ENCODE peak calls at places on chromosomes 2 and 18, in six cellular contexts. One of them, this sample, is unnamed.

GRCh38 chr2:109538551-109538950 is 75.2 kb downstream of the SEPTIN10 start:
- DNase-seq in NAMALWA: no peak
- DNase-seq in memory B cell: no peak
- DNase-seq in stimulated activated CD4-positive, alpha-beta T cell treated with anti-CD3 and anti-CD28 coated beads, Interleukin-12 subunit alpha, Interleukin-12 subunit beta, amount 100 ng/mL, for 4 hours: no peak
- DNase-seq in HFFc6: no peak
- DNase-seq in B cell: no peak
- DNase-seq in this sample: no peak

GRCh38 chr2:160719116-160719515 is 225.5 kb upstream of the RBMS1 start:
- DNase-seq in NAMALWA: no peak
- DNase-seq in memory B cell: no peak
- DNase-seq in stimulated activated CD4-positive, alpha-beta T cell treated with anti-CD3 and anti-CD28 coated beads, Interleukin-12 subunit alpha, Interleukin-12 subunit beta, amount 100 ng/mL, for 4 hours: no peak
- DNase-seq in HFFc6: peak; percentile 76
- DNase-seq in B cell: no peak
- DNase-seq in this sample: no peak

GRCh38 chr2:43062058-43062457 is 164.3 kb downstream of the ZFP36L2 start:
- DNase-seq in NAMALWA: no peak
- DNase-seq in memory B cell: no peak
- DNase-seq in stimulated activated CD4-positive, alpha-beta T cell treated with anti-CD3 and anti-CD28 coated beads, Interleukin-12 subunit alpha, Interleukin-12 subunit beta, amount 100 ng/mL, for 4 hours: no peak
- DNase-seq in HFFc6: no peak
- DNase-seq in B cell: no peak
- DNase-seq in this sample: no peak

GRCh38 chr2:46695283-46695682 is 215.9 kb downstream of the TMEM247 start:
- DNase-seq in NAMALWA: no peak
- DNase-seq in memory B cell: no peak
- DNase-seq in stimulated activated CD4-positive, alpha-beta T cell treated with anti-CD3 and anti-CD28 coated beads, Interleukin-12 subunit alpha, Interleukin-12 subunit beta, amount 100 ng/mL, for 4 hours: no peak
- DNase-seq in HFFc6: no peak
- DNase-seq in B cell: no peak
- DNase-seq in this sample: no peak

GRCh38 chr2:158097481-158097880 is 4.2 kb upstream of the UPP2 start:
- DNase-seq in NAMALWA: no peak
- DNase-seq in memory B cell: no peak
- DNase-seq in stimulated activated CD4-positive, alpha-beta T cell treated with anti-CD3 and anti-CD28 coated beads, Interleukin-12 subunit alpha, Interleukin-12 subunit beta, amount 100 ng/mL, for 4 hours: no peak
- DNase-seq in HFFc6: no peak
- DNase-seq in B cell: no peak
- DNase-seq in this sample: no peak

GRCh38 chr2:121821476-121822158 is 66.2 kb downstream of the TSN start:
- DNase-seq in NAMALWA: no peak
- DNase-seq in memory B cell: no peak
- DNase-seq in stimulated activated CD4-positive, alpha-beta T cell treated with anti-CD3 and anti-CD28 coated beads, Interleukin-12 subunit alpha, Interleukin-12 subunit beta, amount 100 ng/mL, for 4 hours: no peak
- DNase-seq in HFFc6: no peak
- DNase-seq in B cell: no peak
- DNase-seq in this sample: no peak

GRCh38 chr2:199441759-199442158 is 16.0 kb downstream of the SATB2 start:
- DNase-seq in NAMALWA: no peak
- DNase-seq in memory B cell: no peak
- DNase-seq in stimulated activated CD4-positive, alpha-beta T cell treated with anti-CD3 and anti-CD28 coated beads, Interleukin-12 subunit alpha, Interleukin-12 subunit beta, amount 100 ng/mL, for 4 hours: no peak
- DNase-seq in HFFc6: no peak
- DNase-seq in B cell: no peak
- DNase-seq in this sample: no peak

GRCh38 chr18:10927980-10928605 is 221.3 kb downstream of the PIEZO2 start:
- DNase-seq in NAMALWA: peak; percentile 60
- DNase-seq in memory B cell: no peak
- DNase-seq in stimulated activated CD4-positive, alpha-beta T cell treated with anti-CD3 and anti-CD28 coated beads, Interleukin-12 subunit alpha, Interleukin-12 subunit beta, amount 100 ng/mL, for 4 hours: no peak
- DNase-seq in HFFc6: no peak
- DNase-seq in B cell: no peak
- DNase-seq in this sample: no peak

GRCh38 chr18:65439184-65439583 is 311.6 kb upstream of the CDH7 start:
- DNase-seq in NAMALWA: peak; percentile 46
- DNase-seq in memory B cell: no peak
- DNase-seq in stimulated activated CD4-positive, alpha-beta T cell treated with anti-CD3 and anti-CD28 coated beads, Interleukin-12 subunit alpha, Interleukin-12 subunit beta, amount 100 ng/mL, for 4 hours: no peak
- DNase-seq in HFFc6: no peak
- DNase-seq in B cell: no peak
- DNase-seq in this sample: no peak

GRCh38 chr2:121293450-121294325 is 8.7 kb upstream of the TFCP2L1 start:
- DNase-seq in NAMALWA: no peak
- DNase-seq in memory B cell: no peak
- DNase-seq in stimulated activated CD4-positive, alpha-beta T cell treated with anti-CD3 and anti-CD28 coated beads, Interleukin-12 subunit alpha, Interleukin-12 subunit beta, amount 100 ng/mL, for 4 hours: no peak
- DNase-seq in HFFc6: no peak
- DNase-seq in B cell: no peak
- DNase-seq in this sample: no peak

GRCh38 chr18:5543854-5544389 is at the start of gene EPB41L3:
- DNase-seq in NAMALWA: no peak
- DNase-seq in memory B cell: no peak
- DNase-seq in stimulated activated CD4-positive, alpha-beta T cell treated with anti-CD3 and anti-CD28 coated beads, Interleukin-12 subunit alpha, Interleukin-12 subunit beta, amount 100 ng/mL, for 4 hours: no peak
- DNase-seq in HFFc6: no peak
- DNase-seq in B cell: no peak
- DNase-seq in this sample: peak; percentile 84

GRCh38 chr18:42078711-42079110 is 123.7 kb downstream of the PIK3C3 start:
- DNase-seq in NAMALWA: no peak
- DNase-seq in memory B cell: no peak
- DNase-seq in stimulated activated CD4-positive, alpha-beta T cell treated with anti-CD3 and anti-CD28 coated beads, Interleukin-12 subunit alpha, Interleukin-12 subunit beta, amount 100 ng/mL, for 4 hours: no peak
- DNase-seq in HFFc6: no peak
- DNase-seq in B cell: no peak
- DNase-seq in this sample: no peak

GRCh38 chr2:48589170-48589767 is 28.4 kb upstream of the GTF2A1L start:
- DNase-seq in NAMALWA: peak; percentile 36
- DNase-seq in memory B cell: no peak
- DNase-seq in stimulated activated CD4-positive, alpha-beta T cell treated with anti-CD3 and anti-CD28 coated beads, Interleukin-12 subunit alpha, Interleukin-12 subunit beta, amount 100 ng/mL, for 4 hours: no peak
- DNase-seq in HFFc6: peak; percentile 43
- DNase-seq in B cell: no peak
- DNase-seq in this sample: no peak

GRCh38 chr2:168601739-168602138 is 145.7 kb downstream of the CERS6 start:
- DNase-seq in NAMALWA: peak; percentile 22
- DNase-seq in memory B cell: no peak
- DNase-seq in stimulated activated CD4-positive, alpha-beta T cell treated with anti-CD3 and anti-CD28 coated beads, Interleukin-12 subunit alpha, Interleukin-12 subunit beta, amount 100 ng/mL, for 4 hours: no peak
- DNase-seq in HFFc6: no peak
- DNase-seq in B cell: peak; percentile 28
- DNase-seq in this sample: no peak

GRCh38 chr2:14781148-14781547 is 148.6 kb downstream of the LRATD1 start:
- DNase-seq in NAMALWA: no peak
- DNase-seq in memory B cell: no peak
- DNase-seq in stimulated activated CD4-positive, alpha-beta T cell treated with anti-CD3 and anti-CD28 coated beads, Interleukin-12 subunit alpha, Interleukin-12 subunit beta, amount 100 ng/mL, for 4 hours: no peak
- DNase-seq in HFFc6: no peak
- DNase-seq in B cell: no peak
- DNase-seq in this sample: no peak

GRCh38 chr2:101794141-101794540 is 96.6 kb downstream of the MAP4K4 start:
- DNase-seq in NAMALWA: no peak
- DNase-seq in memory B cell: no peak
- DNase-seq in stimulated activated CD4-positive, alpha-beta T cell treated with anti-CD3 and anti-CD28 coated beads, Interleukin-12 subunit alpha, Interleukin-12 subunit beta, amount 100 ng/mL, for 4 hours: no peak
- DNase-seq in HFFc6: no peak
- DNase-seq in B cell: no peak
- DNase-seq in this sample: no peak

GRCh38 chr2:17878222-17879136 is at the start of gene KCNS3:
- DNase-seq in NAMALWA: no peak
- DNase-seq in memory B cell: peak; percentile 6
- DNase-seq in stimulated activated CD4-positive, alpha-beta T cell treated with anti-CD3 and anti-CD28 coated beads, Interleukin-12 subunit alpha, Interleukin-12 subunit beta, amount 100 ng/mL, for 4 hours: no peak
- DNase-seq in HFFc6: no peak
- DNase-seq in B cell: peak; percentile 41
- DNase-seq in this sample: peak; percentile 67

GRCh38 chr18:21257383-21257782 is 15.4 kb downstream of the GREB1L start:
- DNase-seq in NAMALWA: no peak
- DNase-seq in memory B cell: no peak
- DNase-seq in stimulated activated CD4-positive, alpha-beta T cell treated with anti-CD3 and anti-CD28 coated beads, Interleukin-12 subunit alpha, Interleukin-12 subunit beta, amount 100 ng/mL, for 4 hours: no peak
- DNase-seq in HFFc6: peak; percentile 46
- DNase-seq in B cell: no peak
- DNase-seq in this sample: no peak

GRCh38 chr2:31205186-31205585 is 12.1 kb downstream of the CAPN14 start:
- DNase-seq in NAMALWA: no peak
- DNase-seq in memory B cell: no peak
- DNase-seq in stimulated activated CD4-positive, alpha-beta T cell treated with anti-CD3 and anti-CD28 coated beads, Interleukin-12 subunit alpha, Interleukin-12 subunit beta, amount 100 ng/mL, for 4 hours: no peak
- DNase-seq in HFFc6: no peak
- DNase-seq in B cell: no peak
- DNase-seq in this sample: no peak

GRCh38 chr2:162301151-162301804 is 17.2 kb downstream of the IFIH1 start:
- DNase-seq in NAMALWA: peak; percentile 84
- DNase-seq in memory B cell: peak; percentile 44
- DNase-seq in stimulated activated CD4-positive, alpha-beta T cell treated with anti-CD3 and anti-CD28 coated beads, Interleukin-12 subunit alpha, Interleukin-12 subunit beta, amount 100 ng/mL, for 4 hours: peak; percentile 30
- DNase-seq in HFFc6: peak; percentile 64
- DNase-seq in B cell: peak; percentile 72
- DNase-seq in this sample: no peak

GRCh38 chr18:8283901-8284585 is 325.2 kb upstream of the RAB12 start:
- DNase-seq in NAMALWA: no peak
- DNase-seq in memory B cell: no peak
- DNase-seq in stimulated activated CD4-positive, alpha-beta T cell treated with anti-CD3 and anti-CD28 coated beads, Interleukin-12 subunit alpha, Interleukin-12 subunit beta, amount 100 ng/mL, for 4 hours: no peak
- DNase-seq in HFFc6: peak; percentile 57
- DNase-seq in B cell: no peak
- DNase-seq in this sample: no peak

GRCh38 chr2:225073198-225073597 is 30.9 kb upstream of the DOCK10 start:
- DNase-seq in NAMALWA: no peak
- DNase-seq in memory B cell: no peak
- DNase-seq in stimulated activated CD4-positive, alpha-beta T cell treated with anti-CD3 and anti-CD28 coated beads, Interleukin-12 subunit alpha, Interleukin-12 subunit beta, amount 100 ng/mL, for 4 hours: no peak
- DNase-seq in HFFc6: no peak
- DNase-seq in B cell: no peak
- DNase-seq in this sample: no peak

GRCh38 chr2:238838786-238839327 is 9.0 kb upstream of the TWIST2 start:
- DNase-seq in NAMALWA: no peak
- DNase-seq in memory B cell: no peak
- DNase-seq in stimulated activated CD4-positive, alpha-beta T cell treated with anti-CD3 and anti-CD28 coated beads, Interleukin-12 subunit alpha, Interleukin-12 subunit beta, amount 100 ng/mL, for 4 hours: no peak
- DNase-seq in HFFc6: no peak
- DNase-seq in B cell: no peak
- DNase-seq in this sample: no peak

GRCh38 chr18:55289048-55289447 is 298.9 kb downstream of the TCF4 start:
- DNase-seq in NAMALWA: no peak
- DNase-seq in memory B cell: no peak
- DNase-seq in stimulated activated CD4-positive, alpha-beta T cell treated with anti-CD3 and anti-CD28 coated beads, Interleukin-12 subunit alpha, Interleukin-12 subunit beta, amount 100 ng/mL, for 4 hours: no peak
- DNase-seq in HFFc6: no peak
- DNase-seq in B cell: no peak
- DNase-seq in this sample: no peak

GRCh38 chr2:65161551-65162100 is 31.7 kb upstream of the RAB1A start:
- DNase-seq in NAMALWA: no peak
- DNase-seq in memory B cell: no peak
- DNase-seq in stimulated activated CD4-positive, alpha-beta T cell treated with anti-CD3 and anti-CD28 coated beads, Interleukin-12 subunit alpha, Interleukin-12 subunit beta, amount 100 ng/mL, for 4 hours: no peak
- DNase-seq in HFFc6: no peak
- DNase-seq in B cell: no peak
- DNase-seq in this sample: no peak

GRCh38 chr2:15927546-15928218 is 12.7 kb upstream of the MYCN start:
- DNase-seq in NAMALWA: no peak
- DNase-seq in memory B cell: no peak
- DNase-seq in stimulated activated CD4-positive, alpha-beta T cell treated with anti-CD3 and anti-CD28 coated beads, Interleukin-12 subunit alpha, Interleukin-12 subunit beta, amount 100 ng/mL, for 4 hours: no peak
- DNase-seq in HFFc6: no peak
- DNase-seq in B cell: no peak
- DNase-seq in this sample: no peak

GRCh38 chr2:195343942-195344530 is 313.0 kb upstream of the SLC39A10 start:
- DNase-seq in NAMALWA: no peak
- DNase-seq in memory B cell: no peak
- DNase-seq in stimulated activated CD4-positive, alpha-beta T cell treated with anti-CD3 and anti-CD28 coated beads, Interleukin-12 subunit alpha, Interleukin-12 subunit beta, amount 100 ng/mL, for 4 hours: no peak
- DNase-seq in HFFc6: peak; percentile 21
- DNase-seq in B cell: no peak
- DNase-seq in this sample: no peak

This sample was measured in sigmoid colon.